ENCODE peak calls at places on chromosomes 2 and 18, in eight cellular contexts. X is activated CD8-positive, alpha-beta memory T cell treated with anti-CD3 and anti-CD28 coated beads, Interleukin-2, amount 50 U/mL, for 48 hours; O is stimulated activated naive CD8-positive, alpha-beta T cell treated with anti-CD3 and anti-CD28 coated beads, Interleukin-15, amount 100 ng/mL, for 72 hours; E is HCT116; K is Calu3; C is IMR-90; J is choroid plexus epithelial cell; R is activated naive CD4-positive, alpha-beta T cell. G is an unnamed sample.

GRCh38 chr2:241762933-241763369 is 13.7 kb upstream of the GAL3ST2 start:
- DNase-seq in X (peak; percentile 74), O (peak; percentile 57), E (no peak), K (no peak), C (no peak), J (no peak), R (no peak), G (no peak)

GRCh38 chr2:239044336-239044735 is 196.5 kb downstream of the TWIST2 start:
- DNase-seq in X (no peak), O (no peak), E (no peak), K (no peak), C (no peak), J (no peak), R (no peak), G (no peak)

GRCh38 chr2:187985195-187985594 is 306.5 kb upstream of the GULP1 start:
- DNase-seq in X (no peak), O (no peak), E (no peak), K (no peak), C (no peak), J (no peak), R (no peak), G (no peak)

GRCh38 chr18:51153659-51154371 is 43.7 kb downstream of the MEX3C start:
- DNase-seq in X (peak; percentile 81), O (peak; percentile 70), E (no peak), K (no peak), C (no peak), J (no peak), R (peak; percentile 23), G (no peak)

GRCh38 chr2:119732026-119732425 is 27.7 kb upstream of the PTPN4 start:
- DNase-seq in X (no peak), O (no peak), E (no peak), K (no peak), C (no peak), J (no peak), R (no peak), G (no peak)

GRCh38 chr2:46073540-46074018 is 223.6 kb upstream of the EPAS1 start:
- DNase-seq in X (no peak), O (no peak), E (peak; percentile 44), K (peak; percentile 53), C (peak; percentile 97), J (peak; percentile 93), R (no peak), G (no peak)

GRCh38 chr2:210477496-210477895 is 937 bp upstream of the LANCL1 start:
- DNase-seq in X (no peak), O (peak; percentile 21), E (peak; percentile 66), K (no peak), C (peak; percentile 64), J (peak; percentile 79), R (no peak), G (no peak)

GRCh38 chr2:61962095-61962984 is 56.9 kb downstream of the COMMD1 start:
- DNase-seq in X (no peak), O (no peak), E (no peak), K (no peak), C (peak; percentile 80), J (peak; percentile 26), R (no peak), G (no peak)

GRCh38 chr18:12520442-12520992 is 112.8 kb downstream of the PRELID3A start:
- DNase-seq in X (no peak), O (no peak), E (no peak), K (no peak), C (peak; percentile 10), J (peak; percentile 34), R (no peak), G (no peak)

GRCh38 chr2:233679176-233679575 is 2.5 kb upstream of the UGT1A7 start:
- DNase-seq in X (no peak), O (no peak), E (no peak), K (no peak), C (no peak), J (no peak), R (no peak), G (no peak)

GRCh38 chr2:211396815-211397214 is 840.4 kb downstream of the CPS1 start:
- DNase-seq in X (no peak), O (no peak), E (no peak), K (no peak), C (no peak), J (no peak), R (no peak), G (no peak)

GRCh38 chr2:146572598-146572997 is 1272.2 kb upstream of the ACVR2A start:
- DNase-seq in X (no peak), O (no peak), E (no peak), K (no peak), C (peak; percentile 68), J (peak; percentile 40), R (no peak), G (no peak)

GRCh38 chr2:124810132-124810531 is 785.0 kb downstream of the CNTNAP5 start:
- DNase-seq in X (no peak), O (no peak), E (no peak), K (no peak), C (peak; percentile 44), J (no peak), R (no peak), G (no peak)

GRCh38 chr2:219687882-219688559 is 60.6 kb downstream of the SLC4A3 start:
- DNase-seq in X (no peak), O (no peak), E (peak; percentile 83), K (peak; percentile 77), C (no peak), J (no peak), R (no peak), G (no peak)

GRCh38 chr2:179669196-179669595 is 192.2 kb downstream of the ZNF385B start:
- DNase-seq in X (no peak), O (no peak), E (no peak), K (no peak), C (no peak), J (no peak), R (no peak), G (no peak)

GRCh38 chr2:101736861-101737291 is 39.4 kb downstream of the MAP4K4 start:
- DNase-seq in X (no peak), O (peak; percentile 67), E (no peak), K (no peak), C (peak; percentile 80), J (peak; percentile 85), R (no peak), G (no peak)

GRCh38 chr18:58894937-58895336 is 30.3 kb downstream of the ZNF532 start:
- DNase-seq in X (no peak), O (no peak), E (no peak), K (no peak), C (no peak), J (no peak), R (no peak), G (no peak)

GRCh38 chr2:120442923-120443571 is 97.1 kb downstream of the INHBB start:
- DNase-seq in X (no peak), O (peak; percentile 48), E (peak; percentile 63), K (peak; percentile 91), C (no peak), J (no peak), R (no peak), G (peak; percentile 85)

GRCh38 chr2:67234443-67234842 is 162.7 kb upstream of the ETAA1 start:
- DNase-seq in X (no peak), O (no peak), E (no peak), K (peak; percentile 22), C (peak; percentile 72), J (peak; percentile 72), R (no peak), G (no peak)

GRCh38 chr2:23505984-23506380 is 121.0 kb downstream of the KLHL29 start:
- DNase-seq in X (no peak), O (no peak), E (no peak), K (no peak), C (peak; percentile 23), J (no peak), R (no peak), G (no peak)

GRCh38 chr2:28287261-28287915 is 105.3 kb upstream of the FOSL2 start:
- DNase-seq in X (no peak), O (no peak), E (no peak), K (no peak), C (peak; percentile 56), J (no peak), R (no peak), G (no peak)

GRCh38 chr2:219675206-219675605 is 47.8 kb downstream of the SLC4A3 start:
- DNase-seq in X (no peak), O (no peak), E (no peak), K (no peak), C (no peak), J (no peak), R (no peak), G (no peak)